ENCODE peak calls at places on chromosomes 11 and 22, in seven cellular contexts. One of them, this sample, is unnamed.

GRCh38 chr11:70128435-70128906 is 50.4 kb downstream of the ANO1 start:
- DNase-seq in stimulated activated CD8-positive, alpha-beta memory T cell treated with anti-CD3 and anti-CD28 coated beads, Interleukin-4, amount 100 ng/mL, for 24 hours: no peak
- DNase-seq in Caki2: peak; percentile 39
- DNase-seq in fibroblast of gingiva: no peak
- DNase-seq in retinal pigment epithelial cell: no peak
- DNase-seq in tibial nerve: no peak
- DNase-seq in WTC11: peak; percentile 47
- DNase-seq in this sample: no peak

GRCh38 chr22:49956418-49956770 is 4.2 kb upstream of the PIM3 start:
- DNase-seq in stimulated activated CD8-positive, alpha-beta memory T cell treated with anti-CD3 and anti-CD28 coated beads, Interleukin-4, amount 100 ng/mL, for 24 hours: no peak
- DNase-seq in Caki2: no peak
- DNase-seq in fibroblast of gingiva: no peak
- DNase-seq in retinal pigment epithelial cell: no peak
- DNase-seq in tibial nerve: no peak
- DNase-seq in WTC11: no peak
- DNase-seq in this sample: no peak

GRCh38 chr11:3120071-3120792 is 44.9 kb downstream of the OSBPL5 start:
- DNase-seq in stimulated activated CD8-positive, alpha-beta memory T cell treated with anti-CD3 and anti-CD28 coated beads, Interleukin-4, amount 100 ng/mL, for 24 hours: no peak
- DNase-seq in Caki2: no peak
- DNase-seq in fibroblast of gingiva: no peak
- DNase-seq in retinal pigment epithelial cell: no peak
- DNase-seq in tibial nerve: peak; percentile 11
- DNase-seq in WTC11: peak; percentile 5
- DNase-seq in this sample: peak; percentile 67

GRCh38 chr22:37971475-37972434 is 12.6 kb downstream of the SOX10 start:
- DNase-seq in stimulated activated CD8-positive, alpha-beta memory T cell treated with anti-CD3 and anti-CD28 coated beads, Interleukin-4, amount 100 ng/mL, for 24 hours: no peak
- DNase-seq in Caki2: no peak
- DNase-seq in fibroblast of gingiva: no peak
- DNase-seq in retinal pigment epithelial cell: no peak
- DNase-seq in tibial nerve: no peak
- DNase-seq in WTC11: peak; percentile 65
- DNase-seq in this sample: no peak

GRCh38 chr11:76185931-76186401 is 20.3 kb downstream of the WNT11 start:
- DNase-seq in stimulated activated CD8-positive, alpha-beta memory T cell treated with anti-CD3 and anti-CD28 coated beads, Interleukin-4, amount 100 ng/mL, for 24 hours: no peak
- DNase-seq in Caki2: no peak
- DNase-seq in fibroblast of gingiva: peak; percentile 72
- DNase-seq in retinal pigment epithelial cell: no peak
- DNase-seq in tibial nerve: peak; percentile 21
- DNase-seq in WTC11: no peak
- DNase-seq in this sample: peak; percentile 54

GRCh38 chr22:32652609-32653008 is 148.9 kb upstream of the TIMP3 start:
- DNase-seq in stimulated activated CD8-positive, alpha-beta memory T cell treated with anti-CD3 and anti-CD28 coated beads, Interleukin-4, amount 100 ng/mL, for 24 hours: no peak
- DNase-seq in Caki2: no peak
- DNase-seq in fibroblast of gingiva: no peak
- DNase-seq in retinal pigment epithelial cell: no peak
- DNase-seq in tibial nerve: no peak
- DNase-seq in WTC11: no peak
- DNase-seq in this sample: no peak

GRCh38 chr22:48761546-48761945 is 1066.1 kb downstream of the BRD1 start:
- DNase-seq in stimulated activated CD8-positive, alpha-beta memory T cell treated with anti-CD3 and anti-CD28 coated beads, Interleukin-4, amount 100 ng/mL, for 24 hours: no peak
- DNase-seq in Caki2: no peak
- DNase-seq in fibroblast of gingiva: no peak
- DNase-seq in retinal pigment epithelial cell: no peak
- DNase-seq in tibial nerve: peak; percentile 5
- DNase-seq in WTC11: peak; percentile 6
- DNase-seq in this sample: peak; percentile 28

GRCh38 chr11:77705195-77705876 is 67.7 kb upstream of the CLNS1A start:
- DNase-seq in stimulated activated CD8-positive, alpha-beta memory T cell treated with anti-CD3 and anti-CD28 coated beads, Interleukin-4, amount 100 ng/mL, for 24 hours: no peak
- DNase-seq in Caki2: peak; percentile 46
- DNase-seq in fibroblast of gingiva: no peak
- DNase-seq in retinal pigment epithelial cell: peak; percentile 29
- DNase-seq in tibial nerve: no peak
- DNase-seq in WTC11: no peak
- DNase-seq in this sample: no peak

GRCh38 chr11:61609000-61609969 is 28.4 kb upstream of the SYT7 start:
- DNase-seq in stimulated activated CD8-positive, alpha-beta memory T cell treated with anti-CD3 and anti-CD28 coated beads, Interleukin-4, amount 100 ng/mL, for 24 hours: no peak
- DNase-seq in Caki2: no peak
- DNase-seq in fibroblast of gingiva: no peak
- DNase-seq in retinal pigment epithelial cell: no peak
- DNase-seq in tibial nerve: no peak
- DNase-seq in WTC11: no peak
- DNase-seq in this sample: no peak

GRCh38 chr22:50544746-50545253 is 899 bp upstream of the KLHDC7B start:
- DNase-seq in stimulated activated CD8-positive, alpha-beta memory T cell treated with anti-CD3 and anti-CD28 coated beads, Interleukin-4, amount 100 ng/mL, for 24 hours: no peak
- DNase-seq in Caki2: no peak
- DNase-seq in fibroblast of gingiva: no peak
- DNase-seq in retinal pigment epithelial cell: no peak
- DNase-seq in tibial nerve: no peak
- DNase-seq in WTC11: no peak
- DNase-seq in this sample: no peak

GRCh38 chr11:102780491-102780918 is at the start of gene MMP10:
- DNase-seq in stimulated activated CD8-positive, alpha-beta memory T cell treated with anti-CD3 and anti-CD28 coated beads, Interleukin-4, amount 100 ng/mL, for 24 hours: no peak
- DNase-seq in Caki2: peak; percentile 45
- DNase-seq in fibroblast of gingiva: peak; percentile 47
- DNase-seq in retinal pigment epithelial cell: no peak
- DNase-seq in tibial nerve: no peak
- DNase-seq in WTC11: no peak
- DNase-seq in this sample: no peak

GRCh38 chr11:12764187-12764914 is 90.1 kb downstream of the TEAD1 start:
- DNase-seq in stimulated activated CD8-positive, alpha-beta memory T cell treated with anti-CD3 and anti-CD28 coated beads, Interleukin-4, amount 100 ng/mL, for 24 hours: no peak
- DNase-seq in Caki2: no peak
- DNase-seq in fibroblast of gingiva: no peak
- DNase-seq in retinal pigment epithelial cell: no peak
- DNase-seq in tibial nerve: no peak
- DNase-seq in WTC11: no peak
- DNase-seq in this sample: no peak

GRCh38 chr11:41461057-41461681 is 1.7 kb upstream of the LRRC4C start:
- DNase-seq in stimulated activated CD8-positive, alpha-beta memory T cell treated with anti-CD3 and anti-CD28 coated beads, Interleukin-4, amount 100 ng/mL, for 24 hours: no peak
- DNase-seq in Caki2: no peak
- DNase-seq in fibroblast of gingiva: no peak
- DNase-seq in retinal pigment epithelial cell: no peak
- DNase-seq in tibial nerve: no peak
- DNase-seq in WTC11: no peak
- DNase-seq in this sample: no peak

GRCh38 chr11:8638300-8638699 is 44.2 kb downstream of the TRIM66 start:
- DNase-seq in stimulated activated CD8-positive, alpha-beta memory T cell treated with anti-CD3 and anti-CD28 coated beads, Interleukin-4, amount 100 ng/mL, for 24 hours: no peak
- DNase-seq in Caki2: no peak
- DNase-seq in fibroblast of gingiva: no peak
- DNase-seq in retinal pigment epithelial cell: no peak
- DNase-seq in tibial nerve: no peak
- DNase-seq in WTC11: no peak
- DNase-seq in this sample: no peak

GRCh38 chr11:129302386-129303101 is 73.1 kb upstream of the BARX2 start:
- DNase-seq in stimulated activated CD8-positive, alpha-beta memory T cell treated with anti-CD3 and anti-CD28 coated beads, Interleukin-4, amount 100 ng/mL, for 24 hours: no peak
- DNase-seq in Caki2: no peak
- DNase-seq in fibroblast of gingiva: no peak
- DNase-seq in retinal pigment epithelial cell: no peak
- DNase-seq in tibial nerve: no peak
- DNase-seq in WTC11: no peak
- DNase-seq in this sample: no peak

GRCh38 chr22:19783531-19784395 is 23.2 kb downstream of the TBX1 start:
- DNase-seq in stimulated activated CD8-positive, alpha-beta memory T cell treated with anti-CD3 and anti-CD28 coated beads, Interleukin-4, amount 100 ng/mL, for 24 hours: no peak
- DNase-seq in Caki2: no peak
- DNase-seq in fibroblast of gingiva: no peak
- DNase-seq in retinal pigment epithelial cell: no peak
- DNase-seq in tibial nerve: no peak
- DNase-seq in WTC11: peak; percentile 6
- DNase-seq in this sample: no peak

GRCh38 chr11:114815761-114816160 is 137.4 kb downstream of the NXPE2 start:
- DNase-seq in stimulated activated CD8-positive, alpha-beta memory T cell treated with anti-CD3 and anti-CD28 coated beads, Interleukin-4, amount 100 ng/mL, for 24 hours: no peak
- DNase-seq in Caki2: no peak
- DNase-seq in fibroblast of gingiva: no peak
- DNase-seq in retinal pigment epithelial cell: no peak
- DNase-seq in tibial nerve: no peak
- DNase-seq in WTC11: no peak
- DNase-seq in this sample: no peak

GRCh38 chr22:45688606-45689080 is 17.0 kb downstream of the ATXN10 start:
- DNase-seq in stimulated activated CD8-positive, alpha-beta memory T cell treated with anti-CD3 and anti-CD28 coated beads, Interleukin-4, amount 100 ng/mL, for 24 hours: no peak
- DNase-seq in Caki2: peak; percentile 99
- DNase-seq in fibroblast of gingiva: peak; percentile 79
- DNase-seq in retinal pigment epithelial cell: peak; percentile 89
- DNase-seq in tibial nerve: no peak
- DNase-seq in WTC11: no peak
- DNase-seq in this sample: no peak

GRCh38 chr11:1854132-1854948 is 1.5 kb downstream of the LSP1 start:
- DNase-seq in stimulated activated CD8-positive, alpha-beta memory T cell treated with anti-CD3 and anti-CD28 coated beads, Interleukin-4, amount 100 ng/mL, for 24 hours: no peak
- DNase-seq in Caki2: no peak
- DNase-seq in fibroblast of gingiva: no peak
- DNase-seq in retinal pigment epithelial cell: no peak
- DNase-seq in tibial nerve: no peak
- DNase-seq in WTC11: no peak
- DNase-seq in this sample: no peak

GRCh38 chr11:82174610-82175009 is 559.1 kb downstream of the FAM181B start:
- DNase-seq in stimulated activated CD8-positive, alpha-beta memory T cell treated with anti-CD3 and anti-CD28 coated beads, Interleukin-4, amount 100 ng/mL, for 24 hours: no peak
- DNase-seq in Caki2: no peak
- DNase-seq in fibroblast of gingiva: no peak
- DNase-seq in retinal pigment epithelial cell: no peak
- DNase-seq in tibial nerve: no peak
- DNase-seq in WTC11: peak; percentile 21
- DNase-seq in this sample: no peak

GRCh38 chr11:124605719-124606118 is 5.5 kb upstream of the PANX3 start:
- DNase-seq in stimulated activated CD8-positive, alpha-beta memory T cell treated with anti-CD3 and anti-CD28 coated beads, Interleukin-4, amount 100 ng/mL, for 24 hours: no peak
- DNase-seq in Caki2: no peak
- DNase-seq in fibroblast of gingiva: no peak
- DNase-seq in retinal pigment epithelial cell: no peak
- DNase-seq in tibial nerve: no peak
- DNase-seq in WTC11: no peak
- DNase-seq in this sample: no peak

GRCh38 chr11:19460718-19461405 is 220.1 kb upstream of the E2F8 start:
- DNase-seq in stimulated activated CD8-positive, alpha-beta memory T cell treated with anti-CD3 and anti-CD28 coated beads, Interleukin-4, amount 100 ng/mL, for 24 hours: no peak
- DNase-seq in Caki2: no peak
- DNase-seq in fibroblast of gingiva: peak; percentile 16
- DNase-seq in retinal pigment epithelial cell: no peak
- DNase-seq in tibial nerve: no peak
- DNase-seq in WTC11: no peak
- DNase-seq in this sample: no peak

GRCh38 chr11:60844045-60844869 is 2.3 kb downstream of the CCDC86 start:
- DNase-seq in stimulated activated CD8-positive, alpha-beta memory T cell treated with anti-CD3 and anti-CD28 coated beads, Interleukin-4, amount 100 ng/mL, for 24 hours: no peak
- DNase-seq in Caki2: no peak
- DNase-seq in fibroblast of gingiva: no peak
- DNase-seq in retinal pigment epithelial cell: no peak
- DNase-seq in tibial nerve: no peak
- DNase-seq in WTC11: no peak
- DNase-seq in this sample: no peak

GRCh38 chr11:128336203-128336602 is 251.2 kb downstream of the ETS1 start:
- DNase-seq in stimulated activated CD8-positive, alpha-beta memory T cell treated with anti-CD3 and anti-CD28 coated beads, Interleukin-4, amount 100 ng/mL, for 24 hours: no peak
- DNase-seq in Caki2: peak; percentile 67
- DNase-seq in fibroblast of gingiva: peak; percentile 53
- DNase-seq in retinal pigment epithelial cell: no peak
- DNase-seq in tibial nerve: peak; percentile 20
- DNase-seq in WTC11: no peak
- DNase-seq in this sample: peak; percentile 66

GRCh38 chr11:6911378-6911777 is 9.4 kb upstream of the OR2D3 start:
- DNase-seq in stimulated activated CD8-positive, alpha-beta memory T cell treated with anti-CD3 and anti-CD28 coated beads, Interleukin-4, amount 100 ng/mL, for 24 hours: no peak
- DNase-seq in Caki2: no peak
- DNase-seq in fibroblast of gingiva: no peak
- DNase-seq in retinal pigment epithelial cell: no peak
- DNase-seq in tibial nerve: no peak
- DNase-seq in WTC11: no peak
- DNase-seq in this sample: no peak

GRCh38 chr22:25765801-25766200 is 23.8 kb downstream of the MYO18B start:
- DNase-seq in stimulated activated CD8-positive, alpha-beta memory T cell treated with anti-CD3 and anti-CD28 coated beads, Interleukin-4, amount 100 ng/mL, for 24 hours: no peak
- DNase-seq in Caki2: no peak
- DNase-seq in fibroblast of gingiva: no peak
- DNase-seq in retinal pigment epithelial cell: no peak
- DNase-seq in tibial nerve: no peak
- DNase-seq in WTC11: no peak
- DNase-seq in this sample: no peak

This sample was measured in tibial artery.